ENCODE peak calls at places on chromosomes 4 and X, in seven cellular contexts. J is tibial artery; P is CD8-positive, alpha-beta T cell; S is spleen; K is ascending aorta; E is coronary artery; V is heart right ventricle. N is an unnamed sample.

GRCh38 chr4:88846232-88846790 is 148.7 kb upstream of the NAP1L5 start:
- DNase-seq in P (no peak), S (no peak), J (no peak), E (no peak), K (no peak), V (no peak), N (peak; percentile 22)

GRCh38 chr4:21569638-21570037 is 378.9 kb downstream of the KCNIP4 start:
- DNase-seq in S (no peak), V (no peak), P (no peak), J (no peak), K (no peak), E (no peak), N (no peak)

GRCh38 chr4:149371021-149371420 is 444.6 kb downstream of the IQCM start:
- DNase-seq in E (peak; percentile 64), V (no peak), K (no peak), P (no peak), J (no peak), S (no peak), N (peak; percentile 53)

GRCh38 chr4:112518675-112519074 is 2.7 kb upstream of the NEUROG2 start:
- DNase-seq in K (no peak), S (no peak), J (no peak), E (no peak), P (no peak), V (no peak), N (no peak)

GRCh38 chr4:55849724-55850123 is 3.7 kb upstream of the EXOC1 start:
- DNase-seq in J (no peak), P (no peak), S (no peak), K (no peak), E (no peak), V (no peak), N (no peak)

GRCh38 chr4:67565284-67565683 is 6.8 kb downstream of the STAP1 start:
- DNase-seq in K (no peak), E (no peak), P (no peak), J (no peak), V (no peak), S (no peak), N (no peak)

GRCh38 chr4:54683616-54684346 is 26.0 kb downstream of the KIT start:
- DNase-seq in J (no peak), S (no peak), P (no peak), V (no peak), K (no peak), E (no peak), N (no peak)

GRCh38 chr4:128305942-128306341 is 18.3 kb upstream of the PGRMC2 start:
- DNase-seq in J (no peak), K (no peak), V (no peak), E (no peak), P (no peak), S (no peak), N (no peak)

GRCh38 chr4:189656551-189657165 is 284.0 kb upstream of the FRG1 start:
- DNase-seq in K (no peak), J (peak; percentile 29), P (no peak), S (no peak), V (no peak), E (no peak), N (no peak)

GRCh38 chr4:54067163-54067562 is 2.8 kb upstream of the CHIC2 start:
- DNase-seq in P (no peak), J (peak; percentile 45), E (peak; percentile 79), S (no peak), V (peak; percentile 72), K (no peak), N (peak; percentile 48)

GRCh38 chr4:187903700-187904099 is 91.9 kb upstream of the ZFP42 start:
- DNase-seq in P (no peak), E (no peak), S (no peak), K (no peak), V (no peak), J (no peak), N (no peak)

GRCh38 chr4:74374561-74375327 is 9.8 kb downstream of the EREG start:
- DNase-seq in V (no peak), K (no peak), S (no peak), E (no peak), J (no peak), P (no peak), N (peak; percentile 88)

GRCh38 chr4:148017801-148018200 is 285.9 kb downstream of the ARHGAP10 start:
- DNase-seq in E (no peak), S (no peak), V (peak; percentile 29), K (no peak), J (no peak), P (no peak), N (no peak)

GRCh38 chr4:72286185-72286584 is 254.4 kb downstream of the NPFFR2 start:
- DNase-seq in K (no peak), E (no peak), V (no peak), J (no peak), S (no peak), P (no peak), N (peak; percentile 16)

GRCh38 chr4:153269223-153269990 is 65.2 kb downstream of the TRIM2 start:
- DNase-seq in S (no peak), K (no peak), P (no peak), V (no peak), E (no peak), J (no peak), N (no peak)

GRCh38 chr4:124936427-124936826 is 223.9 kb upstream of the ANKRD50 start:
- DNase-seq in P (no peak), K (no peak), V (peak; percentile 83), S (no peak), J (peak; percentile 31), E (no peak), N (no peak)

GRCh38 chr4:14918336-14918735 is 83.9 kb upstream of the CPEB2 start:
- DNase-seq in J (no peak), S (no peak), K (no peak), E (no peak), P (no peak), V (no peak), N (no peak)

GRCh38 chr4:5824635-5825034 is 68.3 kb downstream of the CRMP1 start:
- DNase-seq in E (no peak), J (no peak), V (no peak), K (no peak), S (no peak), P (no peak), N (peak; percentile 41)

GRCh38 chr4:38664704-38665401 is 854 bp downstream of the KLF3 start:
- DNase-seq in K (no peak), J (peak; percentile 55), V (peak; percentile 66), S (peak; percentile 90), E (no peak), P (peak; percentile 41), N (peak; percentile 67)

GRCh38 chrX:119758682-119759332 is 419 bp downstream of the SOWAHD start:
- DNase-seq in E (no peak), S (peak; percentile 90), J (no peak), V (no peak), K (no peak), P (no peak), N (no peak)

DNA sequence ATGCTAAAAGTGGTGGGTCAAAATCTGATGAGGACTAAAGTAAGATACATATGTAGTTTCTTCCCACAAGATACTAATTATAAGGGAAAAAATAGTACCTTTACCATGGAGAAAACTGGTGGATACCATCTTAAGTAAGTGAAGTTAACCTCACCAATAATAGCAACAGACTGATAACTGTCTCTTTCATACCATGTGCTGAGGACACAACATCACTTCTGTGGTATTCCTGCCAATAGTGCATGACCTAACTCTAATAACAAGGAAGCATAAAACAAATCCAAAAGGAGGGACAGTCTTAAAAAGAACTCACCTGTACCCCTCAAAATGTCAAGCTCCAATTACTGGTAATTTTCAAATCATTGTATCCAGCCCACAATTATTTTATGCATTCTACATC is 8.8 kb downstream of the UFSP2 start:
- DNase-seq in V (no peak), S (no peak), J (no peak), K (no peak), E (no peak), P (no peak), N (no peak)
- H3K4me3 ChIP-seq in V (no peak overlapping the region), S (no peak overlapping the region), J (no peak overlapping the region), K (no peak overlapping the region), E (no peak overlapping the region), P (no peak overlapping the region), N (no peak overlapping the region)

DNA sequence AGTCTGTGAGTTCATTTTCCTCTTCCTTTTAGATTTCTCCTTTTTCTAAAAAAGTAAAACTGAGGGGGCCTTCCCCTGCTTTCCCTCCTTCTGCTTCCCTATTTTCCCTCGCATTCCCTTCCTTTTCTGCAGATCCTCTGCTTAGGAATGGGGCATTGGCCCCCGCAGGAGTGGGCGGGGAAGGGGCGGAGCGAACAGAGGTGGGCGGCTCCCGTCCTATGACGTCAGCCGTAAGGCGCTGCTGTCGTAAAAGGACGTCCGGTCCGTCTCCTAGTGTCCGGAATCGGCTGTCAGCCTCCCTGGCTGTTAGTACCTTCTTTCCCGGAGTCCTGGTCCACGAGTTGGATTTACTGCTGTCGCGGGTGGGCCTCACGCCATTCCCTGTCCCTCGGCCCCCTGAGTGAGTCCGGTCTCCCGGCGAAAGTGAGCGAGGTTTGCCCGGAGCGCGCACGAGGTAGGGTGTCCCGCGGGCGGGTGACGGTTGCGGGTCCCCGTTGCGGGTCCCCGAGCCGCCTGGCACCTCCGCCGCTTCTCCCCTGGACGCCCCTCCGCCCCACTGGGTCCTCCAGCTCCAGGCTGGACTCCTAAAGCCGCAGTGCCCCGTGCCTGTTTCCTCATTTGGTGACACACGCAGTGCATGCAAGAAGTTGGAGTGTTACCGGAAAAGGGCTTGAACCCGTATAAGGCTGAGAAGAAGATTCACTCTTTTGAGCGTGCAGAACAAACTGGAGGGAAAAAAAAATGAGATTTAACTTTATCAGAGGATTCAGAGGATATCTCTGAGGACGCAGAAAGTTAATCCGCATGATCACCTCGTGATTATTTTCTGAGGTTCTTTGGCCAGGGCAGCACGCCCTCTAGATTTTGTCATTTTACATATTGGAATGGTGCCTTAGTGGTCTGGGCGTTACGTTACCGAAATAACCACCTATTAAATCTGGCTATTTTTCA is at the start of gene ZNF330:
- DNase-seq in E (peak; percentile 94), S (peak; percentile 96), V (peak; percentile 94), P (peak; percentile 84), J (peak; percentile 86), K (peak; percentile 36), N (peak; percentile 91)
- TF ChIP-seq CTCF in E (no peak), S (no peak), V (peak; percentile 37), P (no peak), J (no peak), K (no peak), N (peak; percentile 18)

DNA sequence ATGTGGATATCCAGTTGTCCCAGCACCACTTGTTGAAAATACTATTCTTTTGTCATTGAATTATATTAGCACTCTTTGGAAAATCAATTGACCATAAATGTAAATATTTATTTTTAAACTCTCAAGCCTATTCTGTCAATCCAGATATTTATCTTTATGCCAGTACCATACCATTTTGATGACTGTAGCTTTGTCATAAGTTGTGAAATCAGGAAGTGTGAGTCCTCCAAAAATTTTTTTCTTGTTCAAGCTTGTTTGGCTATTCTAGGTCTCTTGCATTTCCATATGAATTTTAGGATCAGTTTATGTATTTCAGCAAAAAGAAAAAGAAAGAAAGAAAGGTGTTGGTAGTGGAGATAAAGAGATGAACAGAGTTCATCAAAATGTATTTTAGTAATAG is 8.2 kb upstream of the SMPX start:
- DNase-seq in K (no peak), J (no peak), E (no peak), P (no peak), S (no peak), V (no peak), N (no peak)
- H3K4me3 ChIP-seq in K (no peak overlapping the region), J (no peak overlapping the region), E (no peak overlapping the region), P (no peak overlapping the region), S (no peak overlapping the region), V (no peak overlapping the region), N (no peak overlapping the region)

GRCh38 chr4:146585761-146586333 is 52.8 kb upstream of the POU4F2 start:
- DNase-seq in K (no peak), S (no peak), E (no peak), P (no peak), V (no peak), J (no peak), N (peak; percentile 73)

GRCh38 chr4:146577111-146577510 is 55.4 kb upstream of the SLC10A7 start:
- DNase-seq in K (no peak), E (no peak), P (no peak), J (no peak), V (no peak), S (no peak), N (no peak)

GRCh38 chr4:146582864-146583263 is 55.8 kb upstream of the POU4F2 start:
- DNase-seq in J (no peak), E (no peak), V (no peak), K (no peak), P (no peak), S (no peak), N (no peak)
- TF ChIP-seq CTCF in J (no peak), E (no peak), V (no peak), K (no peak), P (no peak), S (no peak), N (no peak)